ENCODE peak calls at places on chromosomes 12 and 14, in six cellular contexts. One of them, this sample, is unnamed.

GRCh38 chr14:100417466-100417865 is 94.3 kb downstream of the SLC25A47 start:
- DNase-seq in activated T-cell treated with anti-CD3 and anti-CD28 coated beads, Interleukin-2, amount 50 U/mL, for 4 hours: no peak
- DNase-seq in CD8-positive, alpha-beta memory T cell: no peak
- DNase-seq in hypothalamus: peak; percentile 60
- DNase-seq in neural crest cell: peak; percentile 60
- DNase-seq in ovary: peak; percentile 63
- DNase-seq in this sample: peak; percentile 10

GRCh38 chr14:93926873-93927571 is at the start of gene FAM181A:
- DNase-seq in activated T-cell treated with anti-CD3 and anti-CD28 coated beads, Interleukin-2, amount 50 U/mL, for 4 hours: no peak
- DNase-seq in CD8-positive, alpha-beta memory T cell: no peak
- DNase-seq in hypothalamus: peak; percentile 54
- DNase-seq in neural crest cell: peak; percentile 65
- DNase-seq in ovary: no peak
- DNase-seq in this sample: no peak

GRCh38 chr12:131721548-131721947 is 10.7 kb downstream of the SFSWAP start:
- DNase-seq in activated T-cell treated with anti-CD3 and anti-CD28 coated beads, Interleukin-2, amount 50 U/mL, for 4 hours: no peak
- DNase-seq in CD8-positive, alpha-beta memory T cell: no peak
- DNase-seq in hypothalamus: no peak
- DNase-seq in neural crest cell: no peak
- DNase-seq in ovary: no peak
- DNase-seq in this sample: no peak

GRCh38 chr14:67577181-67577580 is 22.9 kb downstream of the PIGH start:
- DNase-seq in activated T-cell treated with anti-CD3 and anti-CD28 coated beads, Interleukin-2, amount 50 U/mL, for 4 hours: no peak
- DNase-seq in CD8-positive, alpha-beta memory T cell: no peak
- DNase-seq in hypothalamus: no peak
- DNase-seq in neural crest cell: no peak
- DNase-seq in ovary: no peak
- DNase-seq in this sample: no peak

GRCh38 chr12:503111-503761 is 43.5 kb downstream of the B4GALNT3 start:
- DNase-seq in activated T-cell treated with anti-CD3 and anti-CD28 coated beads, Interleukin-2, amount 50 U/mL, for 4 hours: no peak
- DNase-seq in CD8-positive, alpha-beta memory T cell: no peak
- DNase-seq in hypothalamus: no peak
- DNase-seq in neural crest cell: no peak
- DNase-seq in ovary: no peak
- DNase-seq in this sample: no peak

GRCh38 chr14:24876996-24877395 is 173.0 kb downstream of the STXBP6 start:
- DNase-seq in activated T-cell treated with anti-CD3 and anti-CD28 coated beads, Interleukin-2, amount 50 U/mL, for 4 hours: no peak
- DNase-seq in CD8-positive, alpha-beta memory T cell: no peak
- DNase-seq in hypothalamus: no peak
- DNase-seq in neural crest cell: no peak
- DNase-seq in ovary: no peak
- DNase-seq in this sample: no peak

GRCh38 chr14:39374846-39375245 is 57.4 kb downstream of the FBXO33 start:
- DNase-seq in activated T-cell treated with anti-CD3 and anti-CD28 coated beads, Interleukin-2, amount 50 U/mL, for 4 hours: no peak
- DNase-seq in CD8-positive, alpha-beta memory T cell: no peak
- DNase-seq in hypothalamus: no peak
- DNase-seq in neural crest cell: no peak
- DNase-seq in ovary: no peak
- DNase-seq in this sample: no peak

GRCh38 chr14:88380405-88380804 is 5.1 kb upstream of the SPATA7 start:
- DNase-seq in activated T-cell treated with anti-CD3 and anti-CD28 coated beads, Interleukin-2, amount 50 U/mL, for 4 hours: no peak
- DNase-seq in CD8-positive, alpha-beta memory T cell: no peak
- DNase-seq in hypothalamus: no peak
- DNase-seq in neural crest cell: no peak
- DNase-seq in ovary: no peak
- DNase-seq in this sample: no peak

GRCh38 chr12:51666696-51667095 is 75.7 kb downstream of the SCN8A start:
- DNase-seq in activated T-cell treated with anti-CD3 and anti-CD28 coated beads, Interleukin-2, amount 50 U/mL, for 4 hours: no peak
- DNase-seq in CD8-positive, alpha-beta memory T cell: no peak
- DNase-seq in hypothalamus: no peak
- DNase-seq in neural crest cell: no peak
- DNase-seq in ovary: no peak
- DNase-seq in this sample: no peak

GRCh38 chr12:33253123-33253522 is 186.5 kb downstream of the SYT10 start:
- DNase-seq in activated T-cell treated with anti-CD3 and anti-CD28 coated beads, Interleukin-2, amount 50 U/mL, for 4 hours: no peak
- DNase-seq in CD8-positive, alpha-beta memory T cell: no peak
- DNase-seq in hypothalamus: no peak
- DNase-seq in neural crest cell: no peak
- DNase-seq in ovary: no peak
- DNase-seq in this sample: no peak

GRCh38 chr14:98840076-98840475 is 431.9 kb downstream of the BCL11B start:
- DNase-seq in activated T-cell treated with anti-CD3 and anti-CD28 coated beads, Interleukin-2, amount 50 U/mL, for 4 hours: no peak
- DNase-seq in CD8-positive, alpha-beta memory T cell: no peak
- DNase-seq in hypothalamus: no peak
- DNase-seq in neural crest cell: no peak
- DNase-seq in ovary: no peak
- DNase-seq in this sample: no peak

GRCh38 chr14:104142136-104143041 is 4.0 kb downstream of the KIF26A start:
- DNase-seq in activated T-cell treated with anti-CD3 and anti-CD28 coated beads, Interleukin-2, amount 50 U/mL, for 4 hours: no peak
- DNase-seq in CD8-positive, alpha-beta memory T cell: no peak
- DNase-seq in hypothalamus: no peak
- DNase-seq in neural crest cell: no peak
- DNase-seq in ovary: no peak
- DNase-seq in this sample: no peak

GRCh38 chr12:1799068-1799881 is 21.1 kb upstream of the LRTM2 start:
- DNase-seq in activated T-cell treated with anti-CD3 and anti-CD28 coated beads, Interleukin-2, amount 50 U/mL, for 4 hours: no peak
- DNase-seq in CD8-positive, alpha-beta memory T cell: no peak
- DNase-seq in hypothalamus: no peak
- DNase-seq in neural crest cell: no peak
- DNase-seq in ovary: no peak
- DNase-seq in this sample: no peak

GRCh38 chr14:94132285-94132887 is 3.0 kb upstream of the IFI27L2 start:
- DNase-seq in activated T-cell treated with anti-CD3 and anti-CD28 coated beads, Interleukin-2, amount 50 U/mL, for 4 hours: peak; percentile 55
- DNase-seq in CD8-positive, alpha-beta memory T cell: peak; percentile 45
- DNase-seq in hypothalamus: peak; percentile 53
- DNase-seq in neural crest cell: peak; percentile 57
- DNase-seq in ovary: no peak
- DNase-seq in this sample: peak; percentile 32

This sample was measured in anterior cingulate cortex.